ENCODE peak calls at places on chromosomes 11 and 22, in four cellular contexts. S is endodermal cell, Z is heart right ventricle, P is NB4. T is an unnamed sample.

GRCh38 chr11:47004595-47005033 is 68.1 kb downstream of the CSTPP1 start:
- DNase-seq in S (no peak), Z (peak; percentile 81), P (peak; percentile 81), T (peak; percentile 98)

GRCh38 chr22:38872831-38873248 is 824 bp upstream of the CBX6 start:
- DNase-seq in S (peak; percentile 81), Z (peak; percentile 79), P (peak; percentile 35), T (peak; percentile 33)

GRCh38 chr11:11584446-11584810 is 37.4 kb downstream of the GALNT18 start:
- DNase-seq in S (no peak), Z (no peak), P (no peak), T (peak; percentile 80)

GRCh38 chr11:86183694-86184093 is 60.9 kb upstream of the EED start:
- DNase-seq in S (no peak), Z (no peak), P (peak; percentile 42), T (peak; percentile 53)

GRCh38 chr11:74877132-74877531 is 71.8 kb downstream of the XRRA1 start:
- DNase-seq in S (peak; percentile 58), Z (no peak), P (peak; percentile 39), T (peak; percentile 7)

GRCh38 chr11:43942651-43943356 is 367 bp downstream of the C11orf96 start:
- DNase-seq in S (peak; percentile 79), Z (peak; percentile 28), P (peak; percentile 55), T (peak; percentile 52)

GRCh38 chr11:85961130-85961529 is 105.9 kb downstream of the CCDC83 start:
- DNase-seq in S (no peak), Z (no peak), P (no peak), T (no peak)

GRCh38 chr11:102622258-102622657 is 2.9 kb downstream of the MMP20 start:
- DNase-seq in S (no peak), Z (no peak), P (no peak), T (no peak)

GRCh38 chr22:42949159-42949558 is 65.8 kb downstream of the PACSIN2 start:
- DNase-seq in S (no peak), Z (peak; percentile 60), P (no peak), T (peak; percentile 63)

GRCh38 chr22:44142421-44143116 is 38.2 kb upstream of the PARVG start:
- DNase-seq in S (no peak), Z (no peak), P (no peak), T (no peak)

GRCh38 chr11:125085301-125086081 is 22.4 kb downstream of the SLC37A2 start:
- DNase-seq in S (peak; percentile 73), Z (no peak), P (no peak), T (no peak)

GRCh38 chr11:4658629-4659453 is 15.1 kb downstream of the OR51E1 start:
- DNase-seq in S (no peak), Z (no peak), P (no peak), T (no peak)

GRCh38 chr22:28381427-28382167 is 298.0 kb downstream of the TTC28 start:
- DNase-seq in S (no peak), Z (no peak), P (no peak), T (peak; percentile 49)

GRCh38 chr22:40714514-40714966 is 35.3 kb downstream of the MCHR1 start:
- DNase-seq in S (peak; percentile 83), Z (no peak), P (no peak), T (peak; percentile 89)

GRCh38 chr11:58392741-58393140 is 13.9 kb downstream of the OR5B3 start:
- DNase-seq in S (no peak), Z (no peak), P (no peak), T (no peak)

GRCh38 chr11:77102246-77103210 is at the start of gene OMP:
- DNase-seq in S (no peak), Z (no peak), P (no peak), T (no peak)

GRCh38 chr11:70913715-70914231 is 338.6 kb downstream of the SHANK2 start:
- DNase-seq in S (peak; percentile 54), Z (no peak), P (no peak), T (no peak)

GRCh38 chr11:70763606-70764005 is 365.3 kb downstream of the CTTN start:
- DNase-seq in S (no peak), Z (no peak), P (no peak), T (peak; percentile 20)

GRCh38 chr11:255176-255575 is 18.4 kb downstream of the PSMD13 start:
- DNase-seq in S (no peak), Z (no peak), P (no peak), T (no peak)

GRCh38 chr11:124415356-124415923 is 9.2 kb downstream of the OR8B4 start:
- DNase-seq in S (no peak), Z (no peak), P (peak; percentile 61), T (peak; percentile 64)

GRCh38 chr11:132621976-132622375 is 910.3 kb downstream of the OPCML start:
- DNase-seq in S (no peak), Z (no peak), P (no peak), T (peak; percentile 24)

GRCh38 chr11:134216816-134217215 is 7.0 kb downstream of the NCAPD3 start:
- DNase-seq in S (no peak), Z (no peak), P (no peak), T (no peak)

GRCh38 chr22:40348025-40348658 is 1.8 kb downstream of the ADSL start:
- DNase-seq in S (peak; percentile 77), Z (peak; percentile 23), P (peak; percentile 70), T (peak; percentile 60)

GRCh38 chr11:83037877-83038276 is 33.8 kb downstream of the RAB30 start:
- DNase-seq in S (no peak), Z (no peak), P (no peak), T (peak; percentile 49)

GRCh38 chr22:44436656-44437492 is 61.2 kb downstream of the RTL6 start:
- DNase-seq in S (peak; percentile 46), Z (no peak), P (no peak), T (no peak)

GRCh38 chr11:69233761-69234136 is 60.2 kb upstream of the MYEOV start:
- DNase-seq in S (peak; percentile 13), Z (no peak), P (no peak), T (no peak)

GRCh38 chr11:9313648-9314290 is 624 bp downstream of the TMEM41B start:
- DNase-seq in S (no peak), Z (no peak), P (peak; percentile 47), T (peak; percentile 18)

GRCh38 chr11:41996558-41996957 is 537.1 kb upstream of the LRRC4C start:
- DNase-seq in S (no peak), Z (no peak), P (no peak), T (no peak)

GRCh38 chr22:37491559-37492427 is 5.6 kb upstream of the MFNG start:
- DNase-seq in S (no peak), Z (no peak), P (no peak), T (no peak)

GRCh38 chr11:47121731-47122130 is 54.9 kb downstream of the ARFGAP2 start:
- DNase-seq in S (peak; percentile 7), Z (no peak), P (no peak), T (no peak)

GRCh38 chr22:48942698-48943566 is 884.7 kb downstream of the BRD1 start:
- DNase-seq in S (peak; percentile 27), Z (no peak), P (no peak), T (no peak)

GRCh38 chr11:117881217-117881616 is 4.8 kb upstream of the FXYD6 start:
- DNase-seq in S (peak; percentile 44), Z (no peak), P (peak; percentile 43), T (no peak)

DNA sequence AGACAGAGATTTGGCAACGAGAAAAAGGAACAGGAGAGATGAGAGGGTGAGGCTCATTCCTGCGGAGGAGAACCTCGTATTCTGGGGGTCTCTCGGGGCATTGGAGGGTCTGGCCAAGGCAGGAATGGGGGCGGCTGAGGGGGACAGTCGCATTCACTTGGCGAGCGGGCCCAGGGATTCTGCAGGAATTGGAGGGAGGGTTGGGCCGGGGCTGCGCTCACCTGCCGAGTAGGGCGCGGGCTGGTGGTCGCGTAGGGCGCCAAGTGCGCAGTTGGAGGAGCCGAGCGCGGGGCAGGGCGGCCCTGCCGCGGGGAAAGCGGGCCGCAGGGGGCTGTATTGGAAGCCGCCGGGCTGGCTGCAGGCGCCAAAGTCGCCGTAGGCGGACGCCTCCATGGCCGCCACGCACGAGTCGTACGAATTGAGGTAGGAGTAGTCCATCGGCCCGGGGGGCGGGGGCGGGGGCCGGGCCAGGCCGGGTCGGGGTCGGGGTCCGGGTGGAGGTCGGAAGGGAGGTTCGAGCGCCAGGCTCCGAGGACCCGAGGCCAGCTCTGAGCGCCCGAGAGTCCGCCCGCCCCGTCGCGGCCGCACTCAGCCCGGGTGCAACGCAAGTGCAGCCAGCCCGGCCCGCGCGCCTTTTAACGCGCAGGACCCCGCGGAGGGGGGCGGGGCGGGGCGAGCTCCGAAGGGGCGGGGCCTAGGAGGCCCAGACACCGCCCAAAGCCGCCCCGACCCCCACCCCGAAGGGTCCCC is at the start of gene PHOX2A:
- DNase-seq in S (peak; percentile 81), Z (peak; percentile 4), P (no peak), T (no peak)
- H3K4me3 ChIP-seq in S (peak within 1 kb of the TSS; percentile 72), Z (peak within 1 kb of the TSS; percentile 46), P (no peak within 1 kb of the TSS), T (no peak within 1 kb of the TSS)

GRCh38 chr11:45366196-45366595 is 80.1 kb upstream of the SYT13 start:
- DNase-seq in S (no peak), Z (no peak), P (no peak), T (no peak)
- TF ChIP-seq CTCF in S (no peak), Z (no peak), P (no peak), T (no peak)

GRCh38 chr11:3164138-3164539 is 971 bp downstream of the OSBPL5 start:
- DNase-seq in S (peak; percentile 56), Z (no peak), P (peak; percentile 75), T (no peak)
- H3K4me3 ChIP-seq in S (peak overlapping the region; percentile 68), Z (peak overlapping the region; percentile 78), P (peak overlapping the region; percentile 91), T (peak overlapping the region; percentile 87)

GRCh38 chr11:110858556-110858921 is 146.3 kb upstream of the ARHGAP20 start:
- DNase-seq in S (no peak), Z (peak; percentile 68), P (no peak), T (peak; percentile 65)

GRCh38 chr11:110856993-110857812 is 145.0 kb upstream of the ARHGAP20 start:
- DNase-seq in S (no peak), Z (no peak), P (no peak), T (peak; percentile 17)

GRCh38 chr11:110855246-110855645 is 143.0 kb upstream of the ARHGAP20 start:
- DNase-seq in S (no peak), Z (no peak), P (no peak), T (no peak)

GRCh38 chr11:110857885-110858555 is 145.8 kb upstream of the ARHGAP20 start:
- DNase-seq in S (no peak), Z (no peak), P (no peak), T (peak; percentile 74)

DNA sequence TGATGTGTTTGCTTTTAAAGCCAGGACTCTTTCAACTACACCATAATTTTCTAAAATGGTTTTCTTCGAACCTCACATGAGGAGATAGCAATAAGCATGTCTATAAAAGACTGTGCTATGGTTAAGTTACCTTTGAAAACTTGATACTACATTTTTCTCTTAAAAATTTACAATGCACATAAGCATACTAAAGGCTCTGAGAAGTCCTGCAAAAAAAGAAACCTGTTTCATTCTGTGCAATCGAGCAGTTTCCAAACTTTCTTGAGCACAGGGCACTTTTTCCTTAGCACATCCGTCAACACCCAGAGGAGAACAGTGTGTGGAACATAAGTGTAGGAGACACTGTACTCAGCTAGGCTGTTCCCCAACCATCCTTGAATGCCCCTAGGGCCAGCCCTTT is 144.1 kb upstream of the ARHGAP20 start:
- DNase-seq in S (no peak), Z (no peak), P (no peak), T (no peak)
- TF ChIP-seq CTCF in S (no peak), Z (no peak), P (no peak), T (no peak)